ENCODE peak calls at places on chromosomes 16 and 17, in eight cellular contexts. U is nucleus accumbens; W is GM12891; E is A549; H is cardiac muscle cell; P is activated naive CD4-positive, alpha-beta T cell; Z is CD8-positive, alpha-beta memory T cell; B is stimulated activated CD4-positive, alpha-beta T cell treated with anti-CD3 and anti-CD28 coated beads, Interleukin-1b, Interleukin-23, amount 100 ng/mL, for 24 hours. A is an unnamed sample.

GRCh38 chr16:89093602-89094251 is at the start of gene ACSF3:
- DNase-seq in U (peak), W (peak), E (peak), H (peak), P (peak), Z (peak), B (peak), A (peak)

GRCh38 chr17:80445152-80446110 is 30.5 kb downstream of the ENDOV start:
- DNase-seq in U (no peak), W (no peak), E (no peak), H (no peak), P (no peak), Z (no peak), B (no peak), A (peak)

GRCh38 chr16:86171329-86171728 is 272.4 kb downstream of the IRF8 start:
- DNase-seq in U (no peak), W (no peak), E (no peak), H (peak), P (no peak), Z (no peak), B (no peak), A (no peak)

GRCh38 chr17:58840820-58841612 is 85.4 kb downstream of the PPM1E start:
- DNase-seq in U (no peak), W (no peak), E (no peak), H (peak), P (no peak), Z (no peak), B (no peak), A (no peak)

GRCh38 chr16:53235851-53236250 is 181.1 kb downstream of the CHD9 start:
- DNase-seq in U (no peak), W (no peak), E (no peak), H (no peak), P (no peak), Z (no peak), B (no peak), A (no peak)

GRCh38 chr17:78745407-78746088 is 36.5 kb downstream of the CYTH1 start:
- DNase-seq in U (no peak), W (no peak), E (peak), H (peak), P (no peak), Z (peak), B (no peak), A (no peak)

GRCh38 chr16:27977966-27978365 is 85.5 kb downstream of the GSG1L start:
- DNase-seq in U (no peak), W (no peak), E (no peak), H (peak), P (no peak), Z (no peak), B (no peak), A (no peak)

GRCh38 chr17:28306954-28307401 is 12.0 kb upstream of the TMEM97 start:
- DNase-seq in U (no peak), W (no peak), E (no peak), H (peak), P (no peak), Z (no peak), B (no peak), A (no peak)

GRCh38 chr17:35893751-35894150 is 13.6 kb upstream of the CCL5 start:
- DNase-seq in U (no peak), W (no peak), E (no peak), H (no peak), P (no peak), Z (no peak), B (no peak), A (no peak)

GRCh38 chr17:5241861-5242671 is 7.4 kb upstream of the SCIMP start:
- DNase-seq in U (no peak), W (no peak), E (no peak), H (no peak), P (peak), Z (no peak), B (no peak), A (no peak)

GRCh38 chr17:34503804-34504203 is 75.6 kb upstream of the TMEM132E start:
- DNase-seq in U (no peak), W (no peak), E (no peak), H (peak), P (no peak), Z (no peak), B (no peak), A (no peak)

GRCh38 chr17:18226284-18226945 is 980 bp downstream of the LLGL1 start:
- DNase-seq in U (no peak), W (no peak), E (no peak), H (no peak), P (no peak), Z (no peak), B (no peak), A (no peak)

GRCh38 chr16:89175280-89176146 is 4.0 kb downstream of the CDH15 start:
- DNase-seq in U (no peak), W (no peak), E (no peak), H (peak), P (no peak), Z (no peak), B (no peak), A (no peak)

GRCh38 chr17:67109111-67109510 is 64.8 kb downstream of the CACNG1 start:
- DNase-seq in U (no peak), W (no peak), E (no peak), H (no peak), P (no peak), Z (no peak), B (no peak), A (no peak)

GRCh38 chr16:68235105-68235881 is 634 bp downstream of the ESRP2 start:
- DNase-seq in U (no peak), W (no peak), E (no peak), H (no peak), P (no peak), Z (no peak), B (no peak), A (no peak)

GRCh38 chr17:40121886-40122465 is at the start of gene MSL1:
- DNase-seq in U (peak), W (peak), E (peak), H (peak), P (peak), Z (peak), B (peak), A (peak)

A was measured in glutamatergic neuron.